ENCODE peak calls at places on chromosomes 12 and 14, in seven cellular contexts. B is B cell, E is ELR, W is glutamatergic neuron, F is heart right ventricle, U is nephron progenitor cell, P is AG10803. M is an unnamed sample.

GRCh38 chr14:81313200-81313599 is 86.9 kb downstream of the STON2 start:
- DNase-seq in B (no peak), E (no peak), W (no peak), F (no peak), U (no peak), P (no peak), M (no peak)

GRCh38 chr14:64778114-64778754 is 74.0 kb downstream of the PLEKHG3 start:
- DNase-seq in B (no peak), E (no peak), W (no peak), F (no peak), U (no peak), P (no peak), M (no peak)

GRCh38 chr12:41254546-41254945 is 66.4 kb downstream of the PDZRN4 start:
- DNase-seq in B (no peak), E (peak; percentile 0), W (no peak), F (no peak), U (no peak), P (no peak), M (no peak)

GRCh38 chr12:57754411-57755193 is at the start of gene MARCHF9:
- DNase-seq in B (peak; percentile 93), E (peak; percentile 51), W (peak; percentile 64), F (peak; percentile 60), U (peak; percentile 57), P (no peak), M (peak; percentile 86)

GRCh38 chr14:22844221-22845102 is 8.1 kb downstream of the MMP14 start:
- DNase-seq in B (no peak), E (no peak), W (no peak), F (no peak), U (no peak), P (no peak), M (no peak)

GRCh38 chr14:88630565-88630964 is 67.7 kb downstream of the ZC3H14 start:
- DNase-seq in B (no peak), E (no peak), W (no peak), F (no peak), U (no peak), P (peak; percentile 11), M (no peak)

GRCh38 chr12:66960704-66961690 is 282.1 kb upstream of the GRIP1 start:
- DNase-seq in B (no peak), E (no peak), W (no peak), F (no peak), U (no peak), P (no peak), M (peak; percentile 84)

GRCh38 chr14:22837750-22838538 is 1.6 kb downstream of the MMP14 start:
- DNase-seq in B (no peak), E (peak; percentile 67), W (peak; percentile 32), F (peak; percentile 70), U (no peak), P (peak; percentile 60), M (peak; percentile 51)

GRCh38 chr12:43766291-43766690 is 7.5 kb downstream of the IRAK4 start:
- DNase-seq in B (no peak), E (peak; percentile 41), W (no peak), F (no peak), U (no peak), P (peak; percentile 6), M (peak; percentile 8)

GRCh38 chr14:105251920-105252319 is 3.6 kb downstream of the BTBD6 start:
- DNase-seq in B (no peak), E (no peak), W (no peak), F (no peak), U (no peak), P (no peak), M (no peak)

GRCh38 chr12:14605401-14605989 is 37.8 kb upstream of the PLBD1 start:
- DNase-seq in B (no peak), E (peak; percentile 6), W (no peak), F (no peak), U (no peak), P (no peak), M (no peak)

GRCh38 chr12:101713059-101713682 is 15.7 kb downstream of the CHPT1 start:
- DNase-seq in B (no peak), E (no peak), W (no peak), F (no peak), U (peak; percentile 38), P (no peak), M (no peak)

GRCh38 chr14:24960816-24961215 is 89.1 kb downstream of the STXBP6 start:
- DNase-seq in B (no peak), E (no peak), W (no peak), F (no peak), U (no peak), P (peak; percentile 57), M (no peak)

GRCh38 chr12:105451211-105451610 is 120.7 kb downstream of the C12orf75 start:
- DNase-seq in B (no peak), E (peak; percentile 68), W (no peak), F (no peak), U (no peak), P (peak; percentile 90), M (no peak)

GRCh38 chr12:73529231-73529630 is 1008.4 kb upstream of the ATXN7L3B start:
- DNase-seq in B (no peak), E (no peak), W (no peak), F (no peak), U (no peak), P (no peak), M (peak; percentile 28)

GRCh38 chr14:33469898-33470297 is 481.0 kb downstream of the EGLN3 start:
- DNase-seq in B (no peak), E (no peak), W (no peak), F (no peak), U (no peak), P (no peak), M (no peak)

GRCh38 chr12:56628671-56629458 is 1.3 kb downstream of the BAZ2A start:
- DNase-seq in B (peak; percentile 62), E (peak; percentile 74), W (peak; percentile 76), F (peak; percentile 65), U (peak; percentile 61), P (peak; percentile 75), M (peak; percentile 30)

M was measured in PC-3.